ENCODE peak calls at places on chromosomes 1 and 21, in six cellular contexts. J, O, X, M, C and Y are unnamed samples.
A peak's percentile ranks its signal among the peaks of the same experiment; 100 is the strongest.

GRCh38 chr1:179302076-179302475 is 8.5 kb downstream of the SOAT1 start:
- DNase-seq in C (no peak), J (no peak), X (no peak), O (no peak), M (no peak), Y (no peak)

GRCh38 chr1:32695098-32695904 is 7.3 kb downstream of the SYNC start:
- DNase-seq in X (peak; percentile 67), M (no peak), C (no peak), O (no peak), J (peak; percentile 78), Y (peak; percentile 74)

GRCh38 chr1:56709269-56709880 is 64.3 kb downstream of the PRKAA2 start:
- DNase-seq in C (peak; percentile 65), O (peak; percentile 17), J (no peak), M (no peak), X (peak; percentile 76), Y (no peak)

GRCh38 chr1:87058343-87058649 is 143.9 kb downstream of the HS2ST1 start:
- DNase-seq in M (no peak), C (no peak), J (no peak), X (no peak), O (no peak), Y (no peak)

GRCh38 chr1:147600119-147601111 is 59.1 kb downstream of the BCL9 start:
- DNase-seq in M (no peak), X (peak; percentile 39), O (no peak), J (no peak), C (no peak), Y (no peak)

GRCh38 chr1:58456470-58456869 is 90.1 kb downstream of the OMA1 start:
- DNase-seq in X (no peak), C (no peak), J (no peak), O (no peak), M (no peak), Y (no peak)

GRCh38 chr1:168887381-168887780 is 158.4 kb upstream of the DPT start:
- DNase-seq in O (no peak), J (no peak), X (no peak), M (no peak), C (no peak), Y (no peak)

GRCh38 chr1:116962976-116963639 is 38.5 kb upstream of the CD101 start:
- DNase-seq in M (no peak), C (no peak), X (no peak), J (no peak), O (no peak), Y (no peak)

GRCh38 chr1:17404034-17404671 is 32.2 kb downstream of the PADI6 start:
- DNase-seq in C (peak; percentile 45), O (no peak), J (no peak), X (no peak), M (no peak), Y (no peak)

GRCh38 chr1:231442735-231443134 is 20.6 kb upstream of the EGLN1 start:
- DNase-seq in X (peak; percentile 9), M (no peak), J (no peak), C (no peak), O (no peak), Y (no peak)

GRCh38 chr21:42058631-42059111 is 12.4 kb upstream of the UMODL1 start:
- DNase-seq in M (no peak), C (no peak), X (no peak), O (no peak), J (no peak), Y (no peak)

GRCh38 chr1:232943679-232944252 is 6.6 kb upstream of the NTPCR start:
- DNase-seq in O (no peak), X (peak; percentile 19), M (no peak), J (no peak), C (no peak), Y (no peak)

GRCh38 chr1:192951961-192952460 is 107.1 kb downstream of the UCHL5 start:
- DNase-seq in X (peak; percentile 89), M (no peak), J (no peak), O (no peak), C (no peak), Y (no peak)

GRCh38 chr1:57423135-57424131 is at the start of gene DAB1:
- DNase-seq in X (peak; percentile 18), M (no peak), O (peak; percentile 45), J (no peak), C (peak; percentile 76), Y (no peak)

GRCh38 chr1:183195146-183195571 is 9.1 kb downstream of the LAMC2 start:
- DNase-seq in M (no peak), J (no peak), X (no peak), O (no peak), C (no peak), Y (no peak)

GRCh38 chr1:153775432-153776311 is 465 bp downstream of the SLC27A3 start:
- DNase-seq in C (peak; percentile 92), M (peak; percentile 67), O (peak; percentile 82), J (peak; percentile 59), X (peak; percentile 27), Y (peak; percentile 75)

GRCh38 chr1:101240041-101240430 is 3.2 kb downstream of the S1PR1 start:
- DNase-seq in M (no peak), O (no peak), J (no peak), C (no peak), X (no peak), Y (no peak)

GRCh38 chr1:115317101-115318012 is 20.7 kb downstream of the NGF start:
- DNase-seq in O (no peak), X (no peak), C (no peak), M (no peak), J (no peak), Y (no peak)

GRCh38 chr1:67811816-67812215 is 21.5 kb downstream of the GNG12 start:
- DNase-seq in M (no peak), C (no peak), O (no peak), J (no peak), X (peak; percentile 35), Y (no peak)

GRCh38 chr21:20739421-20739820 is 258.8 kb upstream of the NCAM2 start:
- DNase-seq in M (no peak), C (peak; percentile 7), X (no peak), J (no peak), O (no peak), Y (no peak)

GRCh38 chr1:9780554-9781110 is 43.1 kb downstream of the CLSTN1 start:
- DNase-seq in X (no peak), M (no peak), O (no peak), J (no peak), C (no peak), Y (no peak)

GRCh38 chr1:187471555-187471954 is 642.8 kb downstream of the PLA2G4A start:
- DNase-seq in X (peak; percentile 36), M (no peak), O (no peak), J (no peak), C (no peak), Y (no peak)

GRCh38 chr1:29414091-29414490 is 177.8 kb downstream of the PTPRU start:
- DNase-seq in M (no peak), X (no peak), C (no peak), O (no peak), J (no peak), Y (no peak)

GRCh38 chr1:178192686-178193085 is 98.8 kb downstream of the RASAL2 start:
- DNase-seq in M (no peak), O (no peak), C (no peak), J (no peak), X (peak; percentile 68), Y (no peak)

GRCh38 chr1:165860065-165860464 is 32.7 kb downstream of the UCK2 start:
- DNase-seq in C (no peak), O (no peak), M (no peak), J (no peak), X (no peak), Y (no peak)

GRCh38 chr1:198553017-198553416 is 12.5 kb upstream of the ATP6V1G3 start:
- DNase-seq in O (no peak), C (no peak), J (no peak), M (no peak), X (no peak), Y (no peak)
- TF ChIP-seq CTCF in O (no peak), C (peak; percentile 16), J (no peak), M (no peak), X (no peak), Y (peak; percentile 12)

GRCh38 chr1:226736908-226737818 is 1.9 kb downstream of the ITPKB start:
- DNase-seq in C (peak; percentile 86), O (peak; percentile 69), J (peak; percentile 39), M (peak; percentile 53), X (peak; percentile 35), Y (no peak)
- TF ChIP-seq CTCF in C (peak; percentile 25), O (no peak), J (peak; percentile 29), M (no peak), X (no peak), Y (peak; percentile 38)

GRCh38 chr1:200262326-200262965 is 147.4 kb downstream of the ZNF281 start:
- DNase-seq in J (no peak), C (no peak), O (no peak), X (no peak), M (no peak), Y (no peak)
- TF ChIP-seq CTCF in J (no peak), C (no peak), O (no peak), X (no peak), M (no peak), Y (no peak)

GRCh38 chr1:154908937-154909336 is 27.6 kb downstream of the PMVK start:
- DNase-seq in X (no peak), J (no peak), C (no peak), O (no peak), M (no peak), Y (no peak)

GRCh38 chr1:154902920-154903566 is 33.0 kb upstream of the KCNN3 start:
- DNase-seq in J (no peak), C (no peak), X (no peak), M (no peak), O (no peak), Y (no peak)

GRCh38 chr1:154910851-154911250 is 25.7 kb downstream of the PMVK start:
- DNase-seq in J (no peak), M (no peak), O (no peak), X (no peak), C (no peak), Y (peak; percentile 49)

GRCh38 chr1:154911691-154912550 is 24.6 kb downstream of the PMVK start:
- DNase-seq in X (no peak), J (peak; percentile 31), O (no peak), M (no peak), C (no peak), Y (peak; percentile 53)

DNA sequence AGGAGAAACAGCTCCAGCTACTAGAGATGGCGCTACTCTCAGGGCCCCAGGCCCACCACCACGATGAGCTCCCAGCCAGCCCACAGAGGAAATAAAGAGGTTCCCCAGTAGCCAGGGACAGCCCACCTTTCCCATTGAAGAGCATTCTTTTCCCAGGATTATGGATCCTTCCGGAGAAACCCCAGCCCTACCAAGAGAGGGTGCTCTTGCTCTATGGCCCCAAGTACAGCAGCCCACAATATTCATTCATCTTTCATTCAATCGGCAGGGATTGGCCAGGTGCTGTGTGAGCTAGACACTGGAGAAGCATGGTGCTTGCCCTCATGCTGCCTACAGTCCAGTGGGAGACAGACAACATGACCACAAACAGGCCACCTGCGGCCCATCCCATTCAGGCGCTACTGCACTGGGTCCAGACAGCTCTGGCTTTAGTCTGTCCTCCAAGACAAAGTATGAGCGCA is 29.9 kb downstream of the PMVK start:
- DNase-seq in O (no peak), M (no peak), J (no peak), C (no peak), X (peak; percentile 4), Y (peak; percentile 29)
- TF ChIP-seq CTCF in O (no peak), M (no peak), J (peak; percentile 70), C (peak; percentile 7), X (peak; percentile 35), Y (peak; percentile 41)

GRCh38 chr1:35646043-35646442 is 4.7 kb upstream of the PSMB2 start:
- DNase-seq in X (no peak), C (no peak), J (no peak), O (no peak), M (no peak), Y (no peak)
- TF ChIP-seq CTCF in X (no peak), C (peak; percentile 20), J (no peak), O (no peak), M (no peak), Y (peak; percentile 19)

GRCh38 chr1:23980006-23980724 is at the start of gene SRSF10:
- DNase-seq in J (peak; percentile 98), C (peak; percentile 99), O (peak; percentile 93), M (peak; percentile 97), X (peak; percentile 99), Y (peak; percentile 98)
- TF ChIP-seq CTCF in J (peak; percentile 61), C (peak; percentile 23), O (no peak), M (peak; percentile 18), X (peak; percentile 45), Y (peak; percentile 72)